ENCODE peak calls at places on chromosome 20, in seven cellular contexts. One of them, this sample, is unnamed.

GRCh38 chr20:34293589-34293988 is 9.6 kb downstream of the AHCY start:
- DNase-seq in GM12878: no peak
- DNase-seq in SK-N-SH: no peak
- DNase-seq in K562: no peak
- DNase-seq in HepG2: no peak
- DNase-seq in HCT116: no peak
- DNase-seq in H1: no peak
- DNase-seq in this sample: no peak

GRCh38 chr20:347317-347639 is 367 bp downstream of the NRSN2 start:
- DNase-seq in HCT116: no peak
- DNase-seq in HepG2: no peak
- DNase-seq in SK-N-SH: no peak
- DNase-seq in H1: no peak
- DNase-seq in K562: no peak
- DNase-seq in GM12878: no peak
- DNase-seq in this sample: no peak

GRCh38 chr20:5073154-5074049 is 46.4 kb downstream of the PCNA start:
- DNase-seq in HepG2: peak; percentile 87
- DNase-seq in H1: no peak
- DNase-seq in K562: no peak
- DNase-seq in HCT116: peak; percentile 69
- DNase-seq in GM12878: no peak
- DNase-seq in SK-N-SH: peak; percentile 30
- DNase-seq in this sample: peak; percentile 37

GRCh38 chr20:34262488-34263288 is 21.5 kb downstream of the ASIP start:
- DNase-seq in HepG2: peak; percentile 70
- DNase-seq in H1: no peak
- DNase-seq in GM12878: no peak
- DNase-seq in K562: no peak
- DNase-seq in SK-N-SH: no peak
- DNase-seq in HCT116: no peak
- DNase-seq in this sample: no peak

GRCh38 chr20:60815656-60816055 is 436.4 kb upstream of the CDH4 start:
- DNase-seq in HCT116: no peak
- DNase-seq in HepG2: no peak
- DNase-seq in H1: no peak
- DNase-seq in K562: no peak
- DNase-seq in GM12878: no peak
- DNase-seq in SK-N-SH: no peak
- DNase-seq in this sample: no peak

GRCh38 chr20:62235001-62235776 is 3.1 kb upstream of the OSBPL2 start:
- DNase-seq in HepG2: no peak
- DNase-seq in SK-N-SH: peak; percentile 74
- DNase-seq in K562: no peak
- DNase-seq in H1: no peak
- DNase-seq in HCT116: no peak
- DNase-seq in GM12878: no peak
- DNase-seq in this sample: no peak

GRCh38 chr20:40706977-40707582 is 18.0 kb upstream of the MAFB start:
- DNase-seq in K562: no peak
- DNase-seq in H1: no peak
- DNase-seq in SK-N-SH: no peak
- DNase-seq in HCT116: peak; percentile 33
- DNase-seq in HepG2: peak; percentile 91
- DNase-seq in GM12878: no peak
- DNase-seq in this sample: no peak

GRCh38 chr20:49747707-49748524 is 34.2 kb upstream of the B4GALT5 start:
- DNase-seq in HepG2: peak; percentile 57
- DNase-seq in GM12878: no peak
- DNase-seq in H1: no peak
- DNase-seq in HCT116: no peak
- DNase-seq in K562: peak; percentile 68
- DNase-seq in SK-N-SH: peak; percentile 30
- DNase-seq in this sample: no peak

GRCh38 chr20:2603816-2604505 is 48.5 kb upstream of the NOP56 start:
- DNase-seq in SK-N-SH: peak; percentile 23
- DNase-seq in GM12878: no peak
- DNase-seq in K562: no peak
- DNase-seq in H1: no peak
- DNase-seq in HepG2: no peak
- DNase-seq in HCT116: no peak
- DNase-seq in this sample: no peak

GRCh38 chr20:33684533-33685327 is 1.5 kb downstream of the E2F1 start:
- DNase-seq in H1: no peak
- DNase-seq in SK-N-SH: peak; percentile 76
- DNase-seq in K562: peak; percentile 14
- DNase-seq in GM12878: no peak
- DNase-seq in HCT116: no peak
- DNase-seq in HepG2: no peak
- DNase-seq in this sample: no peak

GRCh38 chr20:34979366-34980153 is 23.9 kb downstream of the MYH7B start:
- DNase-seq in GM12878: no peak
- DNase-seq in SK-N-SH: peak; percentile 59
- DNase-seq in H1: peak; percentile 71
- DNase-seq in K562: peak; percentile 99
- DNase-seq in HepG2: no peak
- DNase-seq in HCT116: no peak
- DNase-seq in this sample: no peak

GRCh38 chr20:54856202-54856601 is 380.8 kb downstream of the DOK5 start:
- DNase-seq in H1: no peak
- DNase-seq in HepG2: no peak
- DNase-seq in HCT116: no peak
- DNase-seq in SK-N-SH: no peak
- DNase-seq in GM12878: no peak
- DNase-seq in K562: no peak
- DNase-seq in this sample: no peak

GRCh38 chr20:50043573-50044352 is 61.0 kb downstream of the SNAI1 start:
- DNase-seq in H1: no peak
- DNase-seq in HepG2: no peak
- DNase-seq in SK-N-SH: no peak
- DNase-seq in K562: no peak
- DNase-seq in GM12878: no peak
- DNase-seq in HCT116: no peak
- DNase-seq in this sample: no peak

GRCh38 chr20:45429618-45430017 is 13.7 kb downstream of the PIGT start:
- DNase-seq in HCT116: no peak
- DNase-seq in K562: no peak
- DNase-seq in GM12878: no peak
- DNase-seq in SK-N-SH: no peak
- DNase-seq in HepG2: no peak
- DNase-seq in H1: no peak
- DNase-seq in this sample: no peak

GRCh38 chr20:54207743-54208491 is at the start of gene PFDN4:
- DNase-seq in GM12878: peak; percentile 64
- DNase-seq in SK-N-SH: peak; percentile 98
- DNase-seq in HCT116: peak; percentile 77
- DNase-seq in HepG2: peak; percentile 88
- DNase-seq in H1: peak; percentile 41
- DNase-seq in K562: peak; percentile 95
- DNase-seq in this sample: peak; percentile 96

GRCh38 chr20:32549842-32550241 is 35.3 kb downstream of the NOL4L start:
- DNase-seq in K562: no peak
- DNase-seq in H1: no peak
- DNase-seq in HCT116: no peak
- DNase-seq in GM12878: no peak
- DNase-seq in SK-N-SH: no peak
- DNase-seq in HepG2: no peak
- DNase-seq in this sample: no peak

GRCh38 chr20:57282691-57283361 is 16.4 kb upstream of the BMP7 start:
- DNase-seq in GM12878: no peak
- DNase-seq in HCT116: no peak
- DNase-seq in K562: no peak
- DNase-seq in SK-N-SH: no peak
- DNase-seq in HepG2: no peak
- DNase-seq in H1: no peak
- DNase-seq in this sample: no peak

GRCh38 chr20:46376196-46376785 is 30.1 kb downstream of the ELMO2 start:
- DNase-seq in SK-N-SH: no peak
- DNase-seq in H1: no peak
- DNase-seq in HCT116: no peak
- DNase-seq in GM12878: no peak
- DNase-seq in K562: no peak
- DNase-seq in HepG2: no peak
- DNase-seq in this sample: no peak

GRCh38 chr20:35991142-35991771 is 22.9 kb downstream of the CNBD2 start:
- DNase-seq in K562: peak; percentile 50
- DNase-seq in HepG2: peak; percentile 35
- DNase-seq in HCT116: peak; percentile 22
- DNase-seq in H1: no peak
- DNase-seq in SK-N-SH: peak; percentile 49
- DNase-seq in GM12878: no peak
- DNase-seq in this sample: peak; percentile 67

GRCh38 chr20:5918856-5919633 is 31.3 kb downstream of the TRMT6 start:
- DNase-seq in GM12878: no peak
- DNase-seq in HepG2: peak; percentile 53
- DNase-seq in K562: no peak
- DNase-seq in HCT116: no peak
- DNase-seq in SK-N-SH: no peak
- DNase-seq in H1: no peak
- DNase-seq in this sample: no peak

GRCh38 chr20:38918172-38918571 is 8.0 kb upstream of the FAM83D start:
- DNase-seq in K562: no peak
- DNase-seq in HepG2: no peak
- DNase-seq in HCT116: no peak
- DNase-seq in H1: no peak
- DNase-seq in GM12878: no peak
- DNase-seq in SK-N-SH: no peak
- DNase-seq in this sample: no peak

GRCh38 chr20:25000268-25000801 is 7.8 kb upstream of the APMAP start:
- DNase-seq in GM12878: no peak
- DNase-seq in H1: no peak
- DNase-seq in SK-N-SH: no peak
- DNase-seq in HepG2: no peak
- DNase-seq in K562: no peak
- DNase-seq in HCT116: no peak
- DNase-seq in this sample: peak; percentile 77
- TF ChIP-seq JUND in GM12878: no peak
- TF ChIP-seq JUND in H1: no peak
- TF ChIP-seq JUND in SK-N-SH: peak; percentile 49
- TF ChIP-seq JUND in HepG2: no peak
- TF ChIP-seq JUND in K562: no peak
- TF ChIP-seq JUND in HCT116: no peak
- TF ChIP-seq JUND in this sample: no peak

DNA sequence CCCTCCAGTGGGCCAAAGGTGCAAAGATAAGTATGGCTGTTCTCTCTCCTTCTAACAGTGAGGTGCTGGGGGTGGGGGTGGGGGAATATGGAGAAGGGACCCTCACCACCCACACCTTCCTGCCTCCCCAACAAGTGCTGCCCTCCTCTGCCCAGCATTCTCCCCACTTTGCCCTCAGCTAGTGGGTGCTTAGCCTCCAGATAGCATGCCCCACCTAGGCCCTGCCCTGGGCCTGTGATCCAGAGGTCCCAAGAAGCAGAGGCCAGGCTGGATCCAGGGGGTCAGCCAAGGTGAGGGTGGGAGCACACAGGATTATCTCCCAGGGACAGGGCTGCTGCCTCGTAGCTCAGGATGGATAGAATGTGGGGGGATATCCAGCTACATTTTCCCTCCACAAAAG is 1.2 kb downstream of the ADISSP start:
- DNase-seq in HepG2: no peak
- DNase-seq in GM12878: no peak
- DNase-seq in K562: no peak
- DNase-seq in H1: no peak
- DNase-seq in SK-N-SH: no peak
- DNase-seq in HCT116: no peak
- DNase-seq in this sample: no peak
- TF ChIP-seq JUND in HepG2: no peak
- TF ChIP-seq JUND in GM12878: no peak
- TF ChIP-seq JUND in K562: no peak
- TF ChIP-seq JUND in H1: no peak
- TF ChIP-seq JUND in SK-N-SH: no peak
- TF ChIP-seq JUND in HCT116: no peak
- TF ChIP-seq JUND in this sample: no peak

GRCh38 chr20:25252226-25252625 is 4.3 kb downstream of the PYGB start:
- DNase-seq in HCT116: no peak
- DNase-seq in SK-N-SH: no peak
- DNase-seq in HepG2: no peak
- DNase-seq in GM12878: no peak
- DNase-seq in H1: no peak
- DNase-seq in K562: no peak
- DNase-seq in this sample: no peak

GRCh38 chr20:25251558-25251957 is 3.7 kb downstream of the PYGB start:
- DNase-seq in K562: no peak
- DNase-seq in HCT116: no peak
- DNase-seq in HepG2: no peak
- DNase-seq in GM12878: no peak
- DNase-seq in SK-N-SH: peak; percentile 1
- DNase-seq in H1: no peak
- DNase-seq in this sample: no peak

GRCh38 chr20:25254571-25254970 is 6.7 kb downstream of the PYGB start:
- DNase-seq in H1: no peak
- DNase-seq in HCT116: no peak
- DNase-seq in HepG2: no peak
- DNase-seq in SK-N-SH: peak; percentile 73
- DNase-seq in GM12878: no peak
- DNase-seq in K562: no peak
- DNase-seq in this sample: no peak

GRCh38 chr20:25253606-25254275 is 5.9 kb downstream of the PYGB start:
- DNase-seq in K562: no peak
- DNase-seq in H1: no peak
- DNase-seq in HepG2: no peak
- DNase-seq in GM12878: no peak
- DNase-seq in HCT116: no peak
- DNase-seq in SK-N-SH: peak; percentile 16
- DNase-seq in this sample: no peak

DNA sequence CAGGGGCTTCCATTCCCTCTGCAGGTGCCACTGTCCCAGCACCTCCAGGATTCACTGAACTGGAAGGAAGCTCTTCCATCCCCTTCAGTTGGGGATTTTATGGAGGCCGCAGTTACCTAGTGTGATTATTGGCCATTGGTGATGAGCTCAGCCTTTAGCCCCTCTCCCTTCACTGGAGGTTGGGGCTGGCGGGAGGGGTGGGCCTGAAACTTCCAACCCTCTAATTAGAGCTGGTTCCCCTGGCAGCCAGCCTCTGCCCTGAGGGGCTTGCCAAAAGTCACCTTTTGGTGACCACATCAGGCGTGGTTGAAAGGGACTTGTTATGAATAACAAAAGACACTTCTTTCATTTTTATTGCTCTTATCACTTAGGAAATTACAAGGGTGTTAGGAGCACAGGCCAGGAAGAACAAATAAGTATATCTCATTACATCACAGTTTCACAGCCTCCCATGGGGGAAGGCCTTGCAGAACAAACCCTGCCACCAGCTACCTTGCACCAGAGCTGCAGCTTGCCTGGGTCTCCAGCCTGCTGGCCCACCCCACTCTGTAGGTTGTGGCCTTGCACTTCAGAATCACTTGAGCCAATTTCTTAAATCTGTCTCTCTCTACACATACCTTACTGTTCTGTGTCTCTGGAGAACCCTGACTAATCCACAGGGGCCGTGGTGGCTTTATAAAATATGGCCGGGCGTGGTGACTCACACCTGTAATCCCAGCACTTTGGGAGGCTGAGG is 5.0 kb downstream of the PYGB start:
- DNase-seq in HepG2: no peak
- DNase-seq in SK-N-SH: peak; percentile 3
- DNase-seq in HCT116: no peak
- DNase-seq in K562: no peak
- DNase-seq in GM12878: no peak
- DNase-seq in H1: no peak
- DNase-seq in this sample: no peak
- TF ChIP-seq JUND in HepG2: no peak
- TF ChIP-seq JUND in SK-N-SH: no peak
- TF ChIP-seq JUND in HCT116: peak; percentile 24
- TF ChIP-seq JUND in K562: no peak
- TF ChIP-seq JUND in GM12878: no peak
- TF ChIP-seq JUND in H1: no peak
- TF ChIP-seq JUND in this sample: no peak

GRCh38 chr20:24825591-24825990 is 123.5 kb upstream of the CST7 start:
- DNase-seq in H1: no peak
- DNase-seq in HCT116: no peak
- DNase-seq in SK-N-SH: no peak
- DNase-seq in HepG2: no peak
- DNase-seq in GM12878: no peak
- DNase-seq in K562: no peak
- DNase-seq in this sample: no peak
- TF ChIP-seq JUND in H1: no peak
- TF ChIP-seq JUND in HCT116: no peak
- TF ChIP-seq JUND in SK-N-SH: no peak
- TF ChIP-seq JUND in HepG2: no peak
- TF ChIP-seq JUND in GM12878: no peak
- TF ChIP-seq JUND in K562: no peak
- TF ChIP-seq JUND in this sample: no peak

This sample was measured in T47D.